ENCODE peak calls at places on chromosomes 13 and 19, in nine cellular contexts. One of them, this sample, is unnamed. For H3K27me3, the result is how much of the 10 kb centered on the place peaks cover.

GRCh38 chr19:8596168-8596567 is 14.3 kb downstream of the ADAMTS10 start:
- DNase-seq in adrenal gland: no peak
- DNase-seq in ovary: no peak
- DNase-seq in CD8-positive, alpha-beta T cell: no peak
- DNase-seq in heart right ventricle: no peak
- DNase-seq in lower lobe of right lung: no peak
- DNase-seq in endodermal cell: no peak
- DNase-seq in esophagus muscularis mucosa: no peak
- DNase-seq in cardiac muscle cell: no peak
- DNase-seq in this sample: no peak

GRCh38 chr13:20140487-20140886 is 20.4 kb downstream of the GJA3 start:
- DNase-seq in CD8-positive, alpha-beta T cell: no peak
- DNase-seq in ovary: no peak
- DNase-seq in cardiac muscle cell: no peak
- DNase-seq in heart right ventricle: no peak
- DNase-seq in lower lobe of right lung: no peak
- DNase-seq in adrenal gland: no peak
- DNase-seq in endodermal cell: peak
- DNase-seq in esophagus muscularis mucosa: no peak
- DNase-seq in this sample: no peak

GRCh38 chr13:84810781-84811180 is 928.5 kb upstream of the SLITRK1 start:
- DNase-seq in cardiac muscle cell: no peak
- DNase-seq in lower lobe of right lung: no peak
- DNase-seq in ovary: no peak
- DNase-seq in endodermal cell: no peak
- DNase-seq in CD8-positive, alpha-beta T cell: no peak
- DNase-seq in adrenal gland: no peak
- DNase-seq in heart right ventricle: no peak
- DNase-seq in esophagus muscularis mucosa: no peak
- DNase-seq in this sample: no peak

GRCh38 chr19:3055741-3056453 is 6.4 kb downstream of the TLE5 start:
- DNase-seq in heart right ventricle: no peak
- DNase-seq in endodermal cell: peak
- DNase-seq in lower lobe of right lung: peak
- DNase-seq in esophagus muscularis mucosa: no peak
- DNase-seq in adrenal gland: no peak
- DNase-seq in CD8-positive, alpha-beta T cell: no peak
- DNase-seq in ovary: peak
- DNase-seq in cardiac muscle cell: no peak
- DNase-seq in this sample: no peak

GRCh38 chr19:19647037-19647835 is 3.8 kb upstream of the GMIP start:
- DNase-seq in cardiac muscle cell: no peak
- DNase-seq in adrenal gland: no peak
- DNase-seq in lower lobe of right lung: no peak
- DNase-seq in endodermal cell: no peak
- DNase-seq in heart right ventricle: no peak
- DNase-seq in CD8-positive, alpha-beta T cell: no peak
- DNase-seq in esophagus muscularis mucosa: no peak
- DNase-seq in ovary: no peak
- DNase-seq in this sample: no peak

GRCh38 chr19:4430760-4431159 is 26.8 kb downstream of the UBXN6 start:
- DNase-seq in adrenal gland: no peak
- DNase-seq in endodermal cell: no peak
- DNase-seq in esophagus muscularis mucosa: no peak
- DNase-seq in ovary: no peak
- DNase-seq in CD8-positive, alpha-beta T cell: no peak
- DNase-seq in cardiac muscle cell: no peak
- DNase-seq in heart right ventricle: no peak
- DNase-seq in lower lobe of right lung: peak
- DNase-seq in this sample: no peak

GRCh38 chr13:98576215-98576945 is 527 bp downstream of the STK24 start:
- DNase-seq in endodermal cell: peak
- DNase-seq in ovary: peak
- DNase-seq in CD8-positive, alpha-beta T cell: peak
- DNase-seq in heart right ventricle: peak
- DNase-seq in cardiac muscle cell: peak
- DNase-seq in esophagus muscularis mucosa: no peak
- DNase-seq in adrenal gland: no peak
- DNase-seq in lower lobe of right lung: peak
- DNase-seq in this sample: peak

GRCh38 chr13:24288870-24289269 is 20.5 kb upstream of the C1QTNF9 start:
- DNase-seq in esophagus muscularis mucosa: no peak
- DNase-seq in ovary: peak
- DNase-seq in CD8-positive, alpha-beta T cell: no peak
- DNase-seq in lower lobe of right lung: no peak
- DNase-seq in cardiac muscle cell: no peak
- DNase-seq in adrenal gland: peak
- DNase-seq in heart right ventricle: no peak
- DNase-seq in endodermal cell: no peak
- DNase-seq in this sample: no peak

GRCh38 chr19:37654525-37654832 is 786 bp downstream of the ZFP30 start:
- DNase-seq in CD8-positive, alpha-beta T cell: no peak
- DNase-seq in ovary: no peak
- DNase-seq in adrenal gland: no peak
- DNase-seq in cardiac muscle cell: peak
- DNase-seq in endodermal cell: no peak
- DNase-seq in esophagus muscularis mucosa: no peak
- DNase-seq in heart right ventricle: no peak
- DNase-seq in lower lobe of right lung: no peak
- DNase-seq in this sample: peak

GRCh38 chr13:77583551-77583950 is 48.0 kb downstream of the SCEL start:
- DNase-seq in esophagus muscularis mucosa: no peak
- DNase-seq in lower lobe of right lung: no peak
- DNase-seq in ovary: no peak
- DNase-seq in CD8-positive, alpha-beta T cell: no peak
- DNase-seq in endodermal cell: no peak
- DNase-seq in cardiac muscle cell: no peak
- DNase-seq in heart right ventricle: no peak
- DNase-seq in adrenal gland: no peak
- DNase-seq in this sample: no peak

GRCh38 chr19:38394488-38394887 is 6.0 kb downstream of the SPRED3 start:
- DNase-seq in cardiac muscle cell: peak
- DNase-seq in heart right ventricle: no peak
- DNase-seq in endodermal cell: peak
- DNase-seq in adrenal gland: no peak
- DNase-seq in ovary: no peak
- DNase-seq in lower lobe of right lung: no peak
- DNase-seq in CD8-positive, alpha-beta T cell: peak
- DNase-seq in esophagus muscularis mucosa: no peak
- DNase-seq in this sample: peak

GRCh38 chr13:95745752-95746151 is 68.8 kb downstream of the DNAJC3 start:
- DNase-seq in esophagus muscularis mucosa: no peak
- DNase-seq in adrenal gland: no peak
- DNase-seq in endodermal cell: no peak
- DNase-seq in lower lobe of right lung: no peak
- DNase-seq in cardiac muscle cell: peak
- DNase-seq in heart right ventricle: no peak
- DNase-seq in CD8-positive, alpha-beta T cell: no peak
- DNase-seq in ovary: no peak
- DNase-seq in this sample: no peak

GRCh38 chr19:19480688-19481087 is 34.7 kb downstream of the TSSK6 start:
- DNase-seq in esophagus muscularis mucosa: no peak
- DNase-seq in adrenal gland: no peak
- DNase-seq in CD8-positive, alpha-beta T cell: no peak
- DNase-seq in heart right ventricle: no peak
- DNase-seq in endodermal cell: no peak
- DNase-seq in lower lobe of right lung: no peak
- DNase-seq in cardiac muscle cell: no peak
- DNase-seq in ovary: no peak
- DNase-seq in this sample: no peak

GRCh38 chr19:21833733-21834132 is 2.2 kb downstream of the ZNF43 start:
- DNase-seq in CD8-positive, alpha-beta T cell: no peak
- DNase-seq in adrenal gland: no peak
- DNase-seq in endodermal cell: no peak
- DNase-seq in ovary: no peak
- DNase-seq in esophagus muscularis mucosa: no peak
- DNase-seq in lower lobe of right lung: no peak
- DNase-seq in cardiac muscle cell: no peak
- DNase-seq in heart right ventricle: no peak
- DNase-seq in this sample: no peak

GRCh38 chr19:876780-877314 is 16.1 kb downstream of the MED16 start:
- DNase-seq in endodermal cell: no peak
- DNase-seq in adrenal gland: no peak
- DNase-seq in lower lobe of right lung: no peak
- DNase-seq in esophagus muscularis mucosa: no peak
- DNase-seq in cardiac muscle cell: no peak
- DNase-seq in ovary: no peak
- DNase-seq in heart right ventricle: no peak
- DNase-seq in CD8-positive, alpha-beta T cell: no peak
- DNase-seq in this sample: no peak

GRCh38 chr19:872266-872951 is 12.9 kb downstream of the CFD start:
- DNase-seq in adrenal gland: peak
- DNase-seq in CD8-positive, alpha-beta T cell: peak
- DNase-seq in cardiac muscle cell: peak
- DNase-seq in esophagus muscularis mucosa: no peak
- DNase-seq in lower lobe of right lung: peak
- DNase-seq in endodermal cell: peak
- DNase-seq in heart right ventricle: no peak
- DNase-seq in ovary: peak
- DNase-seq in this sample: peak

GRCh38 chr19:876089-876488 is 16.6 kb downstream of the CFD start:
- DNase-seq in esophagus muscularis mucosa: no peak
- DNase-seq in CD8-positive, alpha-beta T cell: no peak
- DNase-seq in adrenal gland: no peak
- DNase-seq in ovary: no peak
- DNase-seq in heart right ventricle: no peak
- DNase-seq in cardiac muscle cell: no peak
- DNase-seq in lower lobe of right lung: no peak
- DNase-seq in endodermal cell: no peak
- DNase-seq in this sample: no peak

GRCh38 chr19:873084-874019 is 13.9 kb downstream of the CFD start:
- DNase-seq in adrenal gland: peak
- DNase-seq in ovary: peak
- DNase-seq in heart right ventricle: no peak
- DNase-seq in endodermal cell: peak
- DNase-seq in esophagus muscularis mucosa: no peak
- DNase-seq in lower lobe of right lung: peak
- DNase-seq in cardiac muscle cell: peak
- DNase-seq in CD8-positive, alpha-beta T cell: peak
- DNase-seq in this sample: peak

GRCh38 chr19:875265-875879 is 15.9 kb downstream of the CFD start:
- DNase-seq in lower lobe of right lung: no peak
- DNase-seq in adrenal gland: no peak
- DNase-seq in cardiac muscle cell: no peak
- DNase-seq in ovary: no peak
- DNase-seq in esophagus muscularis mucosa: no peak
- DNase-seq in heart right ventricle: no peak
- DNase-seq in CD8-positive, alpha-beta T cell: no peak
- DNase-seq in endodermal cell: peak
- DNase-seq in this sample: no peak
- TF ChIP-seq CTCF in lower lobe of right lung: no peak
- TF ChIP-seq CTCF in adrenal gland: no peak
- TF ChIP-seq CTCF in cardiac muscle cell: no peak
- TF ChIP-seq CTCF in ovary: no peak
- TF ChIP-seq CTCF in esophagus muscularis mucosa: no peak
- TF ChIP-seq CTCF in heart right ventricle: no peak
- TF ChIP-seq CTCF in CD8-positive, alpha-beta T cell: no peak
- TF ChIP-seq CTCF in endodermal cell: no peak
- TF ChIP-seq CTCF in this sample: no peak

DNA sequence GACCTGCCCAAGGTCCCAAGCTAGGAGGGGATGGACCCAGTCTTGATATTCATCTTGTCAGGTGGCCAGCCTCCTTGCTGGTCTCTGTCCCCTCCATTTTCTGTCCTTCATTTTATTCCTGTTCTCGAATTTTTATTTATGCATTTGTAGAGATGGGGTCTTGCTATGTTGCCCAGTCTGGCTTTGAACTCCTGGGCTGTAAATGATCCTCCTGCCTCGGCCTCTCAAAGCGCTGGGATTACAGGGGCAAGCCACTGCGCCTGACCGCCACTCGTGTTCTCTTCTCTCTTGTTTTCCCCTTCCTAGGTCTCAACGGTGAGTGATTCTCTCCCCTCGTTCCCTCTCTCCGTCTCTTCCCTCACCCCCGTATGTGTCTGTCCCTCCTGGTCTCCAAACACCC is 10.6 kb upstream of the TPRX2 start:
- DNase-seq in cardiac muscle cell: no peak
- DNase-seq in adrenal gland: no peak
- DNase-seq in CD8-positive, alpha-beta T cell: no peak
- DNase-seq in heart right ventricle: no peak
- DNase-seq in lower lobe of right lung: no peak
- DNase-seq in esophagus muscularis mucosa: no peak
- DNase-seq in endodermal cell: no peak
- DNase-seq in ovary: no peak
- DNase-seq in this sample: no peak
- H3K27ac ChIP-seq in cardiac muscle cell: no peak
- H3K27ac ChIP-seq in adrenal gland: no peak
- H3K27ac ChIP-seq in CD8-positive, alpha-beta T cell: no peak
- H3K27ac ChIP-seq in heart right ventricle: no peak
- H3K27ac ChIP-seq in lower lobe of right lung: no peak
- H3K27ac ChIP-seq in esophagus muscularis mucosa: no peak
- H3K27ac ChIP-seq in endodermal cell: peak
- H3K27ac ChIP-seq in ovary: no peak
- H3K27ac ChIP-seq in this sample: peak

GRCh38 chr19:33344210-33344609 is 29.3 kb upstream of the CEBPG start:
- DNase-seq in endodermal cell: no peak
- DNase-seq in lower lobe of right lung: no peak
- DNase-seq in ovary: no peak
- DNase-seq in cardiac muscle cell: no peak
- DNase-seq in CD8-positive, alpha-beta T cell: no peak
- DNase-seq in adrenal gland: no peak
- DNase-seq in esophagus muscularis mucosa: no peak
- DNase-seq in heart right ventricle: no peak
- DNase-seq in this sample: peak

GRCh38 chr19:33344611-33345010 is 28.9 kb upstream of the CEBPG start:
- DNase-seq in CD8-positive, alpha-beta T cell: no peak
- DNase-seq in esophagus muscularis mucosa: no peak
- DNase-seq in endodermal cell: no peak
- DNase-seq in cardiac muscle cell: no peak
- DNase-seq in ovary: no peak
- DNase-seq in heart right ventricle: no peak
- DNase-seq in adrenal gland: no peak
- DNase-seq in lower lobe of right lung: no peak
- DNase-seq in this sample: no peak

GRCh38 chr19:33339750-33340029 is 33.8 kb upstream of the CEBPG start:
- DNase-seq in endodermal cell: no peak
- DNase-seq in lower lobe of right lung: no peak
- DNase-seq in esophagus muscularis mucosa: no peak
- DNase-seq in CD8-positive, alpha-beta T cell: no peak
- DNase-seq in ovary: no peak
- DNase-seq in adrenal gland: no peak
- DNase-seq in cardiac muscle cell: no peak
- DNase-seq in heart right ventricle: no peak
- DNase-seq in this sample: no peak

GRCh38 chr19:33339016-33339749 is 34.3 kb upstream of the CEBPG start:
- DNase-seq in cardiac muscle cell: no peak
- DNase-seq in ovary: no peak
- DNase-seq in CD8-positive, alpha-beta T cell: no peak
- DNase-seq in adrenal gland: no peak
- DNase-seq in lower lobe of right lung: no peak
- DNase-seq in esophagus muscularis mucosa: no peak
- DNase-seq in heart right ventricle: no peak
- DNase-seq in endodermal cell: no peak
- DNase-seq in this sample: no peak

GRCh38 chr19:33340991-33341390 is 32.5 kb upstream of the CEBPG start:
- DNase-seq in endodermal cell: no peak
- DNase-seq in CD8-positive, alpha-beta T cell: no peak
- DNase-seq in ovary: no peak
- DNase-seq in esophagus muscularis mucosa: no peak
- DNase-seq in adrenal gland: no peak
- DNase-seq in cardiac muscle cell: no peak
- DNase-seq in lower lobe of right lung: no peak
- DNase-seq in heart right ventricle: no peak
- DNase-seq in this sample: no peak
- H3K27me3 ChIP-seq in endodermal cell: under half
- H3K27me3 ChIP-seq in CD8-positive, alpha-beta T cell: under half
- H3K27me3 ChIP-seq in ovary: under half
- H3K27me3 ChIP-seq in esophagus muscularis mucosa: under half
- H3K27me3 ChIP-seq in adrenal gland: under half
- H3K27me3 ChIP-seq in cardiac muscle cell: under half
- H3K27me3 ChIP-seq in lower lobe of right lung: under half
- H3K27me3 ChIP-seq in heart right ventricle: under half
- H3K27me3 ChIP-seq in this sample: under half

GRCh38 chr19:54882758-54883157 is 8.7 kb downstream of the FCAR start:
- DNase-seq in heart right ventricle: no peak
- DNase-seq in ovary: no peak
- DNase-seq in lower lobe of right lung: no peak
- DNase-seq in endodermal cell: no peak
- DNase-seq in CD8-positive, alpha-beta T cell: no peak
- DNase-seq in adrenal gland: no peak
- DNase-seq in cardiac muscle cell: no peak
- DNase-seq in esophagus muscularis mucosa: no peak
- DNase-seq in this sample: no peak
- TF ChIP-seq CTCF in heart right ventricle: peak
- TF ChIP-seq CTCF in ovary: no peak
- TF ChIP-seq CTCF in lower lobe of right lung: no peak
- TF ChIP-seq CTCF in endodermal cell: peak
- TF ChIP-seq CTCF in CD8-positive, alpha-beta T cell: no peak
- TF ChIP-seq CTCF in adrenal gland: no peak
- TF ChIP-seq CTCF in cardiac muscle cell: no peak
- TF ChIP-seq CTCF in esophagus muscularis mucosa: no peak
- TF ChIP-seq CTCF in this sample: peak

This sample was measured in neural progenitor cell.